ENCODE peak calls at places on chromosome 20, in four cellular contexts. One of them, this sample, is unnamed.
A peak's percentile ranks its signal among the peaks of the same experiment; 100 is the strongest.

GRCh38 chr20:18527836-18528235 is 20.1 kb downstream of the SEC23B start:
- DNase-seq in adrenal gland: no peak
- DNase-seq in ELF-1: no peak
- DNase-seq in amniotic stem cell: no peak
- DNase-seq in this sample: no peak

GRCh38 chr20:23640873-23641667 is 3.3 kb upstream of the CST3 start:
- DNase-seq in adrenal gland: no peak
- DNase-seq in ELF-1: no peak
- DNase-seq in amniotic stem cell: no peak
- DNase-seq in this sample: no peak

GRCh38 chr20:53981752-53982437 is 88.5 kb downstream of the BCAS1 start:
- DNase-seq in adrenal gland: no peak
- DNase-seq in ELF-1: no peak
- DNase-seq in amniotic stem cell: no peak
- DNase-seq in this sample: no peak

GRCh38 chr20:59526242-59527225 is 77.8 kb upstream of the PHACTR3 start:
- DNase-seq in adrenal gland: no peak
- DNase-seq in ELF-1: no peak
- DNase-seq in amniotic stem cell: no peak
- DNase-seq in this sample: no peak

GRCh38 chr20:63750807-63751470 is 11.4 kb downstream of the SLC2A4RG start:
- DNase-seq in adrenal gland: no peak
- DNase-seq in ELF-1: peak; percentile 55
- DNase-seq in amniotic stem cell: no peak
- DNase-seq in this sample: no peak

GRCh38 chr20:38932457-38933120 is 6.4 kb downstream of the FAM83D start:
- DNase-seq in adrenal gland: no peak
- DNase-seq in ELF-1: no peak
- DNase-seq in amniotic stem cell: no peak
- DNase-seq in this sample: no peak

GRCh38 chr20:54345817-54346216 is 129.6 kb upstream of the DOK5 start:
- DNase-seq in adrenal gland: no peak
- DNase-seq in ELF-1: no peak
- DNase-seq in amniotic stem cell: no peak
- DNase-seq in this sample: no peak

GRCh38 chr20:38789503-38790209 is 15.8 kb upstream of the PPP1R16B start:
- DNase-seq in adrenal gland: no peak
- DNase-seq in ELF-1: no peak
- DNase-seq in amniotic stem cell: no peak
- DNase-seq in this sample: no peak

GRCh38 chr20:35333606-35334005 is 41.4 kb upstream of the FAM83C start:
- DNase-seq in adrenal gland: no peak
- DNase-seq in ELF-1: no peak
- DNase-seq in amniotic stem cell: no peak
- DNase-seq in this sample: no peak

GRCh38 chr20:34952676-34953075 is 2.9 kb downstream of the GSS start:
- DNase-seq in adrenal gland: no peak
- DNase-seq in ELF-1: no peak
- DNase-seq in amniotic stem cell: no peak
- DNase-seq in this sample: no peak

GRCh38 chr20:56776345-56776744 is 147.2 kb downstream of the TFAP2C start:
- DNase-seq in adrenal gland: no peak
- DNase-seq in ELF-1: peak; percentile 17
- DNase-seq in amniotic stem cell: no peak
- DNase-seq in this sample: no peak

GRCh38 chr20:12237772-12238171 is 320.1 kb downstream of the BTBD3 start:
- DNase-seq in adrenal gland: no peak
- DNase-seq in ELF-1: no peak
- DNase-seq in amniotic stem cell: no peak
- DNase-seq in this sample: no peak

GRCh38 chr20:19223640-19224039 is 11.2 kb downstream of the SLC24A3 start:
- DNase-seq in adrenal gland: no peak
- DNase-seq in ELF-1: no peak
- DNase-seq in amniotic stem cell: no peak
- DNase-seq in this sample: no peak

GRCh38 chr20:21571841-21572690 is 58.2 kb upstream of the NKX2-2 start:
- DNase-seq in adrenal gland: peak; percentile 23
- DNase-seq in ELF-1: no peak
- DNase-seq in amniotic stem cell: no peak
- DNase-seq in this sample: no peak

GRCh38 chr20:51184289-51184688 is 161.4 kb upstream of the KCNG1 start:
- DNase-seq in adrenal gland: no peak
- DNase-seq in ELF-1: no peak
- DNase-seq in amniotic stem cell: no peak
- DNase-seq in this sample: no peak

This sample was measured in heart left ventricle.